ENCODE peak calls at places on chromosomes 3 and 15, in four cellular contexts. Q is NB4; E is effector memory CD4-positive, alpha-beta T cell; A is Daoy. P is an unnamed sample.

GRCh38 chr3:13655074-13655913 is 106.4 kb downstream of the FBLN2 start:
- DNase-seq in E (no peak), Q (peak), A (peak), P (no peak)

GRCh38 chr15:39404767-39405173 is 176.1 kb upstream of the THBS1 start:
- DNase-seq in E (no peak), Q (peak), A (peak), P (peak)

GRCh38 chr3:115630850-115631249 is 7.5 kb downstream of the GAP43 start:
- DNase-seq in A (no peak), Q (no peak), E (no peak), P (no peak)

GRCh38 chr3:69226071-69226470 is 103.7 kb upstream of the LMOD3 start:
- DNase-seq in A (no peak), Q (no peak), E (no peak), P (no peak)

GRCh38 chr3:153284282-153284938 is 122.4 kb downstream of the RAP2B start:
- DNase-seq in E (no peak), A (peak), Q (peak), P (no peak)

GRCh38 chr3:132253262-132253878 is 63.8 kb upstream of the ACP3 start:
- DNase-seq in Q (peak), A (peak), E (no peak), P (no peak)

GRCh38 chr15:73305331-73306211 is 63.2 kb downstream of the HCN4 start:
- DNase-seq in Q (peak), A (peak), E (no peak), P (no peak)

GRCh38 chr15:44593042-44593736 is 56.2 kb downstream of the EIF3J start:
- DNase-seq in E (no peak), A (no peak), Q (peak), P (no peak)

GRCh38 chr3:150345021-150345538 is 63.0 kb upstream of the TSC22D2 start:
- DNase-seq in Q (no peak), E (no peak), A (peak), P (no peak)

GRCh38 chr3:23981136-23981535 is 36.0 kb downstream of the NR1D2 start:
- DNase-seq in E (no peak), A (no peak), Q (no peak), P (no peak)

GRCh38 chr3:32758375-32758753 is 59.4 kb upstream of the TRIM71 start:
- DNase-seq in Q (peak), A (no peak), E (no peak), P (no peak)

GRCh38 chr3:113614402-113614801 is 82.0 kb downstream of the USF3 start:
- DNase-seq in Q (peak), A (no peak), E (no peak), P (no peak)